ENCODE peak calls at places on chromosomes 2 and 18, in seven cellular contexts. C is lower lobe of right lung, P is heart right ventricle, M is thoracic aorta, R is choroid plexus epithelial cell, G is BE2C, K is psoas muscle. N is an unnamed sample.

GRCh38 chr2:220857371-220857770 is 714.7 kb downstream of the EPHA4 start:
- DNase-seq in C (no peak), P (no peak), M (no peak), R (no peak), G (no peak), K (no peak), N (no peak)

GRCh38 chr2:73984203-73984921 is at the start of gene TET3:
- DNase-seq in C (peak), P (no peak), M (no peak), R (no peak), G (peak), K (peak), N (no peak)

GRCh38 chr2:60966465-60967405 is 50.8 kb upstream of the PEX13 start:
- DNase-seq in C (no peak), P (no peak), M (no peak), R (no peak), G (no peak), K (no peak), N (no peak)

GRCh38 chr2:101473911-101474751 is 781 bp downstream of the RFX8 start:
- DNase-seq in C (peak), P (peak), M (no peak), R (peak), G (peak), K (peak), N (peak)

GRCh38 chr2:152894051-152894450 is 175.6 kb downstream of the ARL6IP6 start:
- DNase-seq in C (no peak), P (no peak), M (no peak), R (no peak), G (no peak), K (no peak), N (no peak)

GRCh38 chr2:187658952-187659525 is 104.8 kb upstream of the TFPI start:
- DNase-seq in C (no peak), P (no peak), M (no peak), R (peak), G (no peak), K (no peak), N (peak)

GRCh38 chr2:216777637-216778273 is 82.1 kb downstream of the TNP1 start:
- DNase-seq in C (no peak), P (no peak), M (no peak), R (peak), G (peak), K (no peak), N (peak)

GRCh38 chr18:49072524-49072934 is 121.8 kb upstream of the SMAD7 start:
- DNase-seq in C (no peak), P (peak), M (no peak), R (peak), G (no peak), K (no peak), N (peak)

GRCh38 chr2:15747698-15748471 is 156.2 kb downstream of the DDX1 start:
- DNase-seq in C (no peak), P (no peak), M (no peak), R (no peak), G (no peak), K (no peak), N (no peak)

GRCh38 chr2:180158961-180159360 is 151.9 kb upstream of the CWC22 start:
- DNase-seq in C (no peak), P (no peak), M (no peak), R (no peak), G (no peak), K (no peak), N (no peak)

GRCh38 chr18:33277431-33277830 is 163.1 kb downstream of the CCDC178 start:
- DNase-seq in C (no peak), P (no peak), M (no peak), R (no peak), G (no peak), K (no peak), N (no peak)

GRCh38 chr18:59270689-59271257 is 2.5 kb downstream of the RAX start:
- DNase-seq in C (no peak), P (no peak), M (no peak), R (no peak), G (no peak), K (no peak), N (no peak)

GRCh38 chr2:53460347-53460746 is 307.3 kb upstream of the CHAC2 start:
- DNase-seq in C (no peak), P (peak), M (no peak), R (peak), G (peak), K (no peak), N (no peak)

GRCh38 chr2:101328474-101329007 is 20.0 kb upstream of the RNF149 start:
- DNase-seq in C (no peak), P (peak), M (no peak), R (peak), G (no peak), K (no peak), N (peak)

GRCh38 chr2:73418343-73418742 is 32.7 kb downstream of the ALMS1 start:
- DNase-seq in C (peak), P (peak), M (peak), R (peak), G (no peak), K (peak), N (peak)

GRCh38 chr18:26074256-26074655 is 16.2 kb downstream of the SS18 start:
- DNase-seq in C (no peak), P (no peak), M (no peak), R (no peak), G (no peak), K (no peak), N (no peak)

GRCh38 chr2:201132518-201132917 is 16.6 kb downstream of the CFLAR start:
- DNase-seq in C (no peak), P (no peak), M (no peak), R (no peak), G (no peak), K (no peak), N (peak)

GRCh38 chr2:70647873-70648481 is 94.4 kb upstream of the TGFA start:
- DNase-seq in C (peak), P (peak), M (no peak), R (peak), G (peak), K (peak), N (peak)

GRCh38 chr2:120763516-120763915 is 27.8 kb downstream of the GLI2 start:
- DNase-seq in C (peak), P (no peak), M (no peak), R (peak), G (no peak), K (no peak), N (peak)

GRCh38 chr2:209614630-209615369 is 156.8 kb upstream of the UNC80 start:
- DNase-seq in C (no peak), P (no peak), M (no peak), R (peak), G (no peak), K (no peak), N (no peak)

GRCh38 chr18:24014062-24014985 is at the start of gene TTC39C:
- DNase-seq in C (peak), P (peak), M (peak), R (peak), G (peak), K (peak), N (peak)

GRCh38 chr2:223486741-223487140 is 115.4 kb downstream of the SCG2 start:
- DNase-seq in C (no peak), P (no peak), M (no peak), R (no peak), G (no peak), K (no peak), N (no peak)

GRCh38 chr2:176100547-176101140 is 1.0 kb downstream of the HOXD12 start:
- DNase-seq in C (no peak), P (no peak), M (no peak), R (no peak), G (no peak), K (no peak), N (no peak)

GRCh38 chr2:16165518-16166326 is 225.4 kb downstream of the MYCN start:
- DNase-seq in C (no peak), P (no peak), M (no peak), R (no peak), G (peak), K (no peak), N (no peak)

GRCh38 chr2:53231908-53232307 is 535.7 kb upstream of the CHAC2 start:
- DNase-seq in C (no peak), P (no peak), M (no peak), R (no peak), G (no peak), K (no peak), N (no peak)

GRCh38 chr2:201955702-201956141 is 77.9 kb upstream of the FZD7 start:
- DNase-seq in C (no peak), P (no peak), M (no peak), R (no peak), G (no peak), K (peak), N (no peak)

GRCh38 chr2:179130560-179130959 is 80.6 kb upstream of the CCDC141 start:
- DNase-seq in C (no peak), P (no peak), M (no peak), R (no peak), G (no peak), K (no peak), N (no peak)

GRCh38 chr2:179124282-179124681 is 74.3 kb upstream of the CCDC141 start:
- DNase-seq in C (no peak), P (no peak), M (no peak), R (no peak), G (no peak), K (no peak), N (no peak)

GRCh38 chr2:179125404-179125803 is 75.5 kb upstream of the CCDC141 start:
- DNase-seq in C (no peak), P (no peak), M (no peak), R (no peak), G (no peak), K (no peak), N (no peak)

GRCh38 chr2:179132076-179132475 is 82.1 kb upstream of the CCDC141 start:
- DNase-seq in C (no peak), P (no peak), M (no peak), R (no peak), G (no peak), K (no peak), N (no peak)

DNA sequence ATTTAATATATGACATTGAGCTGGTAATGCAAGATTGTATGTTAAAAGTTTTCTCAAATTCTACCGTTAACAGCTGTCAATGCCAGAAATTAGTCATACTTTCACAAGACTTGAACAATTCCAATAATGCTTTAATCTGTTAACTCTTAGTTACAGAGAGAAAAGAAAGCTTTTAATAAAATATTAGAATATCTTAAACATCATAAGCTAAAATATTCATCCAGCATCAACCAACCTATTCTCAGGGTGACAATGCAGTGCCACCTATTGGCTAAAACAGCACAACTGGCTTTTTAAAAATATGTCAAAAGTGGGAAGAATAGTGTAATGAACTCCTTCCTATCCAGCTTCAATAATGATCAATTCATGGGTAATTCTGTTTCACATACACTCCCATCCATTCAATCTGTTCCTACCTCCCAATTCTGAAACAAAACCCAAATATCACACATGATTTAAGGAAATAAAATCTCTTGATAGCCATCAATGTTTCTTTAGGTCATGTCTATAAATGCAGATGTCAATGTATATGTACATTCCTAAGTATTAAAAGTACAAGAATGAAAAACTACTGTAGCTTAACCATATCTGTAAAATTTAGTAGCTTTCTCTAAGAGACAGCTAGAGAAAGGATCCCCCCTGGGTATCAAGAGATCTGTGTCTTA is 79.8 kb upstream of the CCDC141 start:
- DNase-seq in C (no peak), P (no peak), M (no peak), R (peak), G (no peak), K (no peak), N (peak)
- TF ChIP-seq CTCF in C (peak), P (peak), M (peak), R (peak), G (peak), K (peak), N (peak)

GRCh38 chr2:189633392-189633811 is 27.9 kb upstream of the ASNSD1 start:
- DNase-seq in C (no peak), P (peak), M (no peak), R (peak), G (no peak), K (no peak), N (peak)
- TF ChIP-seq CTCF in C (peak), P (peak), M (peak), R (peak), G (peak), K (peak), N (peak)

GRCh38 chr2:86189782-86190416 is 5.4 kb downstream of the IMMT start:
- DNase-seq in C (no peak), P (no peak), M (no peak), R (no peak), G (no peak), K (no peak), N (no peak)

GRCh38 chr2:86195055-86195807 is at the start of gene IMMT:
- DNase-seq in C (peak), P (peak), M (peak), R (peak), G (peak), K (peak), N (peak)

GRCh38 chr2:86194751-86195054 is 559 bp downstream of the IMMT start:
- DNase-seq in C (no peak), P (peak), M (no peak), R (no peak), G (no peak), K (no peak), N (no peak)

GRCh38 chr2:86199834-86200177 is 549 bp downstream of the MRPL35 start:
- DNase-seq in C (no peak), P (no peak), M (no peak), R (no peak), G (no peak), K (no peak), N (no peak)

DNA sequence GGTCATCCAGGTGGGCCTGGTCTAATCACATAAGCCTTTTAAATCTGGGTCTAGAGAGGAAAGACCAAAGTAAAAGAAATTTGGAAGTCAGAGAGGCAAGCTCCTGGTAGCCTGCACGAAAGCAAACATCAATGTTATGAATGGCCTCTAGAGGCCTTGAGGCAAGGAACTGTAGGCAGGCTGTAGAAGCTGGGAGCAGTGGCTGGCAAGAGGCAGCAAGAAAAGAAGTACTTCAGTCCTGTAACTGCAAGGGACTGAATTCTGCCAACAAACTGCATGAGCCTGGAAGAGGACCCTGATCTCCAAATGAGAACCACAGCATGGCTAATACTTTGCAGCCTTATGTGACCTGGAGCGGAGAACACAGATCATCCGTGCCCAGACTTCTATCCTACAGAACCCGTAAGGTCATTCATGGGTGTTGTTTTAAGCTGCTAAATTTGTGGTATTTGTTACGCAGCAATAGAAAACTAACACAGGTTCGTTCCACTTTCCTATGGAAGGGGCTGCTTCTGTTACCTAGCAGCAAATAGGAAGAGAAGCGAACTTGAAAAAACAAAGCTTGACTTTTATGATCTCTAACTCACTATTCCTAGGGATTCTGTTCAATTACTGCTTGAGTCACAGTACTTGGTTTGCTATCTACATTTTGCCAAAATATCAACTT is 1.2 kb downstream of the IMMT start:
- DNase-seq in C (no peak), P (no peak), M (no peak), R (peak), G (no peak), K (no peak), N (no peak)
- TF ChIP-seq CTCF in C (no peak), P (no peak), M (no peak), R (peak), G (no peak), K (no peak), N (no peak)

DNA sequence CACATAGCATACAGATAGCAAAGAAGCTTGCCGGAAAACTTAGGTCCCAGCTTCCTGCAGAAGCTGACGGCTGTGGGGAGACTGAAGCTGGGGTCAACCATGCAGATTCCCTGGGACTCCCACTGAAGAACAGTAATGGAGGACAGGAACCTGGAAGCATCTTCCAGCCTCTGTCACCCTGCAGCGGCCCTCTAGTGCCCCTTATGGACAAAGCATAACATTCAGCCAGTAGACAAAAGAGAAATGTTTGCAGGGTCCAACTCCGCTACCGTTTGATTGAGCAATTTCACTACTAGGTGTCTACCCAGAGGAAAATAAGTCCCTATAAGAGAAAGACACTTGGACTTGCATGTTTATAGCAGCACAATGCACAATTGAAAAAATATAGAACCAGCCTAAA is 460.6 kb downstream of the CNTNAP5 start:
- DNase-seq in C (no peak), P (no peak), M (no peak), R (no peak), G (no peak), K (no peak), N (no peak)
- TF ChIP-seq CTCF in C (no peak), P (no peak), M (no peak), R (no peak), G (peak), K (no peak), N (peak)

GRCh38 chr18:3773303-3773702 is 323.3 kb downstream of the TGIF1 start:
- DNase-seq in C (no peak), P (no peak), M (no peak), R (peak), G (no peak), K (no peak), N (no peak)
- TF ChIP-seq CTCF in C (no peak), P (no peak), M (peak), R (no peak), G (no peak), K (no peak), N (peak)

GRCh38 chr18:9547767-9548166 is 66.6 kb downstream of the PPP4R1 start:
- DNase-seq in C (no peak), P (no peak), M (no peak), R (no peak), G (no peak), K (no peak), N (no peak)

GRCh38 chr18:9545029-9545428 is 69.3 kb downstream of the PPP4R1 start:
- DNase-seq in C (no peak), P (no peak), M (no peak), R (no peak), G (no peak), K (no peak), N (no peak)

GRCh38 chr18:9542924-9543323 is 67.6 kb downstream of the RALBP1 start:
- DNase-seq in C (no peak), P (no peak), M (no peak), R (no peak), G (no peak), K (no peak), N (no peak)

GRCh38 chr18:9549405-9549804 is 65.0 kb downstream of the PPP4R1 start:
- DNase-seq in C (no peak), P (no peak), M (no peak), R (no peak), G (no peak), K (no peak), N (no peak)

GRCh38 chr18:9546468-9546867 is 67.9 kb downstream of the PPP4R1 start:
- DNase-seq in C (no peak), P (no peak), M (no peak), R (no peak), G (no peak), K (no peak), N (no peak)
- TF ChIP-seq CTCF in C (no peak), P (no peak), M (no peak), R (no peak), G (no peak), K (no peak), N (no peak)

N was measured in cardiac fibroblast.